ENCODE peak calls at places on chromosomes 5 and 9, in six cellular contexts. O is H9, Q is neuronal stem cell, D is trophoblast cell, J is mesenchymal stem cell, A is H1. Z is an unnamed sample.

GRCh38 chr9:33170464-33171156 is 3.5 kb upstream of the B4GALT1 start:
- DNase-seq in O (peak), A (no peak), D (no peak), J (no peak), Q (no peak), Z (no peak)

GRCh38 chr5:6586647-6587042 is 46.2 kb downstream of the NSUN2 start:
- DNase-seq in Q (no peak), D (no peak), A (no peak), O (no peak), J (no peak), Z (no peak)

GRCh38 chr5:2710910-2711309 is 40.6 kb downstream of the IRX2 start:
- DNase-seq in A (no peak), O (no peak), J (no peak), D (no peak), Q (no peak), Z (no peak)

GRCh38 chr9:122642226-122642625 is 15.2 kb downstream of the OR1B1 start:
- DNase-seq in A (no peak), D (no peak), O (no peak), Q (no peak), J (no peak), Z (no peak)

GRCh38 chr5:138927979-138928378 is 52.8 kb upstream of the LRRTM2 start:
- DNase-seq in Q (no peak), D (no peak), J (no peak), A (no peak), O (no peak), Z (peak)

GRCh38 chr9:104779334-104779733 is 15.4 kb downstream of the NIPSNAP3B start:
- DNase-seq in Q (no peak), D (no peak), J (no peak), A (no peak), O (no peak), Z (no peak)

GRCh38 chr9:97938081-97938644 is at the start of gene HEMGN:
- DNase-seq in J (no peak), A (no peak), D (no peak), O (no peak), Q (no peak), Z (no peak)

GRCh38 chr5:129460951-129461815 is 1.1 kb downstream of the ADAMTS19 start:
- DNase-seq in J (peak), A (peak), Q (peak), O (peak), D (peak), Z (no peak)

GRCh38 chr5:39411051-39411450 is 13.7 kb downstream of the DAB2 start:
- DNase-seq in A (no peak), D (no peak), Q (no peak), J (peak), O (no peak), Z (peak)

GRCh38 chr5:78819166-78819565 is 165.9 kb downstream of the ARSB start:
- DNase-seq in Q (no peak), O (no peak), J (no peak), D (no peak), A (no peak), Z (no peak)

GRCh38 chr5:6449465-6450158 is 953 bp downstream of the UBE2QL1 start:
- DNase-seq in J (no peak), A (no peak), D (no peak), Q (no peak), O (no peak), Z (no peak)

GRCh38 chr9:120324996-120325642 is 254.8 kb downstream of the CDK5RAP2 start:
- DNase-seq in Q (no peak), D (no peak), J (peak), O (peak), A (peak), Z (no peak)

GRCh38 chr9:86721843-86722705 is 225.2 kb downstream of the GAS1 start:
- DNase-seq in Q (no peak), D (peak), A (no peak), J (peak), O (no peak), Z (peak)

GRCh38 chr9:134818000-134818568 is 62.5 kb upstream of the FCN2 start:
- DNase-seq in O (no peak), J (no peak), Q (no peak), A (no peak), D (no peak), Z (no peak)

GRCh38 chr5:177432905-177433657 is 6.6 kb downstream of the GRK6 start:
- DNase-seq in J (no peak), Q (no peak), O (no peak), D (no peak), A (no peak), Z (no peak)

GRCh38 chr5:22372376-22372775 is 480.8 kb downstream of the CDH12 start:
- DNase-seq in Q (no peak), O (no peak), A (no peak), D (no peak), J (peak), Z (peak)

GRCh38 chr5:9776525-9776924 is 146.4 kb upstream of the TAS2R1 start:
- DNase-seq in O (no peak), J (peak), D (no peak), Q (no peak), A (no peak), Z (peak)

GRCh38 chr5:9771079-9771478 is 140.9 kb upstream of the TAS2R1 start:
- DNase-seq in J (no peak), A (no peak), O (no peak), Q (no peak), D (no peak), Z (no peak)

GRCh38 chr5:9780501-9780900 is 150.3 kb upstream of the TAS2R1 start:
- DNase-seq in J (no peak), Q (no peak), A (no peak), D (no peak), O (no peak), Z (no peak)

GRCh38 chr5:9774472-9775079 is 144.4 kb upstream of the TAS2R1 start:
- DNase-seq in O (no peak), A (no peak), D (peak), J (peak), Q (no peak), Z (peak)

GRCh38 chr5:9775339-9775738 is 145.2 kb upstream of the TAS2R1 start:
- DNase-seq in J (no peak), D (no peak), O (no peak), A (no peak), Q (no peak), Z (peak)
- H3K18ac ChIP-seq in J (peak), D (peak), O (no peak), A (no peak), Q (no peak), Z (peak)

GRCh38 chr5:88283690-88284089 is 15.0 kb upstream of the TMEM161B start:
- DNase-seq in D (no peak), Q (no peak), A (no peak), O (no peak), J (no peak), Z (no peak)
- H2BK5ac ChIP-seq in D (no peak), Q (no peak), A (no peak), O (no peak), J (no peak), Z (no peak)

GRCh38 chr5:66467564-66467963 is 128.6 kb upstream of the MAST4 start:
- DNase-seq in Q (no peak), A (no peak), O (no peak), J (no peak), D (no peak), Z (no peak)

GRCh38 chr5:66472010-66472409 is 124.2 kb upstream of the MAST4 start:
- DNase-seq in D (no peak), J (no peak), Q (no peak), O (no peak), A (no peak), Z (no peak)

DNA sequence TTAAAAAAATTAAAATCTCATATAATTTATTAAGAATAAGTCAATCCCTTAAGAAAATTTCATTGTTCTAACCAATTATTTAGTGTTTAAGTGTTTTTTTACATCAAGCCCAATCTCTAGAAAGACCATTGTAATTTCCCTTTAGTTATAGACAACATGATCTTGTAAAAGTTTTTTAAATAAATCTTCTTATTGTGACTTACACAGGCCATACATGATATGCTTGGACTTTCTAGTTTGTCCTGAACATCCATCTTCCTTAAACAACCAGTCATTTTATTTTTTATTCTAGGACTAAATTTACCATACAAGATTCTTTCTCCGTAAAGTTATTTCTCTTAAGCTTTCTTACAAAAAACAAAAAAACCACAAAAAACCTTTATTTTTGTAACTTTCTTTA is 126.5 kb upstream of the MAST4 start:
- DNase-seq in D (no peak), O (no peak), Q (no peak), A (no peak), J (no peak), Z (no peak)
- H4K91ac ChIP-seq in D (no peak), O (no peak), Q (no peak), A (no peak), J (no peak), Z (no peak)

GRCh38 chr5:17492770-17493169 is 5.3 kb upstream of the TAF11L2 start:
- DNase-seq in J (no peak), O (no peak), Q (no peak), A (no peak), D (no peak), Z (no peak)
- H3K18ac ChIP-seq in J (no peak), O (no peak), Q (no peak), A (no peak), D (no peak), Z (no peak)

GRCh38 chr5:174733836-174734235 is 9.5 kb downstream of the MSX2 start:
- DNase-seq in A (no peak), O (no peak), J (no peak), D (no peak), Q (no peak), Z (no peak)

GRCh38 chr5:174735498-174736350 is 11.3 kb downstream of the MSX2 start:
- DNase-seq in Q (no peak), J (no peak), A (peak), O (peak), D (peak), Z (no peak)

GRCh38 chr5:174732040-174733020 is 7.9 kb downstream of the MSX2 start:
- DNase-seq in J (no peak), A (peak), O (peak), D (no peak), Q (no peak), Z (no peak)

GRCh38 chr5:174734571-174735497 is 10.5 kb downstream of the MSX2 start:
- DNase-seq in O (no peak), D (no peak), J (no peak), A (peak), Q (no peak), Z (no peak)

GRCh38 chr5:174733091-174733690 is 8.8 kb downstream of the MSX2 start:
- DNase-seq in A (peak), Q (no peak), J (no peak), D (no peak), O (peak), Z (no peak)
- H2BK5ac ChIP-seq in A (no peak), Q (no peak), J (no peak), D (peak), O (no peak), Z (no peak)

DNA sequence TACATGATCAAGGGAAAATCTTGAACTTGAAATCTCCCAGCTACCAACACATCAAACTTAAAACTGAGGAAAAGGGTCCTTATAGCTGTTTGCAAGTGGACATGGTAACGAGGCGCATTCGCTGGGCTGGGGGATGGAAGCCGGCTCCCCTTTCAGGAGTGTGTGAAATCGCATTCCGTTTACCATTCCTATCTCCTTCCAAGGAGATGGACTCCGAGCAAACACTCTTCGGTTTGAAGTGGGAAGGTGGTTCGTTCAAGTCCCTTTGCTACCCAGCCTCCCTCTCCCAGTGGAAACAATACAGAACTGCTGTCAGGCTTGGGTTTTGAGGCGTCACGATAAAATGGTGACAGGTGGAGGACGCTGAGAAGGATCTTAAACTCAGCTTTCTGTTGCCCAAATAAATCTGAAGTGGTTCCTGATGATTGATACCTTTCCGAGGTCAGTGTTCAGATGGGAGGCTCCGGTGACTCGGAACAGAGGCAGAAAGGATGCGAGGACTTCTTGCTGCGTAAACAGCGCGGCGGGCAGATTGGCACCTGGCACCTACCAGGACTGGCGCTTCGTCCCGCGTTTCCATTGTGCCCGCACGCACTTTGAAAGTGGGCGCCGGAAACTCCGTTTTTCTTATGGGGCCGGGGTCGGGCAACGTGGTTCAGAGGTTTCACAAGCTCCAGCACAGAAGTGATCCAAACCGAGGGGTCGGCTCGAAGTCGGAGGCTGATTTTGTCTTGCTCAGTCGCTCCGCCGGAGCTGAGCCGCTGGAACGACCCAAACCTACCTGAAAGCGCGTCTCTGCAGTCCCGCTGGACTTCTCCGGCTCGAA is 7.0 kb downstream of the MSX2 start:
- DNase-seq in J (no peak), A (no peak), D (no peak), Q (no peak), O (no peak), Z (no peak)
- H4K91ac ChIP-seq in J (no peak), A (no peak), D (peak), Q (no peak), O (no peak), Z (no peak)

DNA sequence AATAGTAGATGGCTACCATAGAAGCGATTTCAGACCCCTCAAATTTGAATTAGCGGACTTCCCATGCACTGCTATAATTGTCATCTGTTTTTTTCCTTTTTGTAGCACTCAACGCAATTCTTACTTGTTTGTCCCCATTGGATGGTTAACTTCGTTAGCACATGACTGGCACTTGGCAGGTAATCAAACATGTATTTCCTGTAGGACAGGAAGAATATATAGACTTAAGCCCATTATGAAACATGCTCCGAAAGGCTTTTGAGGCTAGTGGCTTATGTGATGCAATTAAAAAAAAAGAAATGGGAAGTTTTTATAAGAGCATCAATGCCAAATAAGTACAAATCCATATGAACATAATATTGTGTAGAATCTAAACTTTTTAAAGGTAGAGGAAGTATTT is 301.2 kb downstream of the PSAT1 start:
- DNase-seq in J (no peak), D (no peak), O (no peak), A (no peak), Q (no peak), Z (no peak)
- H3K18ac ChIP-seq in J (no peak), D (no peak), O (no peak), A (no peak), Q (no peak), Z (no peak)

GRCh38 chr5:108523360-108523759 is 141.5 kb upstream of the FBXL17 start:
- DNase-seq in Q (no peak), J (no peak), A (no peak), D (no peak), O (no peak), Z (no peak)

GRCh38 chr5:108521841-108522506 is 140.1 kb upstream of the FBXL17 start:
- DNase-seq in A (no peak), Q (peak), J (peak), O (no peak), D (peak), Z (peak)

GRCh38 chr5:108516771-108517170 is 134.9 kb upstream of the FBXL17 start:
- DNase-seq in Q (no peak), O (no peak), D (no peak), A (no peak), J (no peak), Z (no peak)

GRCh38 chr5:108524564-108524963 is 142.7 kb upstream of the FBXL17 start:
- DNase-seq in J (no peak), A (no peak), Q (no peak), O (no peak), D (no peak), Z (no peak)

GRCh38 chr5:108521011-108521700 is 139.3 kb upstream of the FBXL17 start:
- DNase-seq in O (no peak), D (no peak), J (peak), A (no peak), Q (no peak), Z (no peak)
- H2BK5ac ChIP-seq in O (no peak), D (no peak), J (no peak), A (no peak), Q (no peak), Z (no peak)

DNA sequence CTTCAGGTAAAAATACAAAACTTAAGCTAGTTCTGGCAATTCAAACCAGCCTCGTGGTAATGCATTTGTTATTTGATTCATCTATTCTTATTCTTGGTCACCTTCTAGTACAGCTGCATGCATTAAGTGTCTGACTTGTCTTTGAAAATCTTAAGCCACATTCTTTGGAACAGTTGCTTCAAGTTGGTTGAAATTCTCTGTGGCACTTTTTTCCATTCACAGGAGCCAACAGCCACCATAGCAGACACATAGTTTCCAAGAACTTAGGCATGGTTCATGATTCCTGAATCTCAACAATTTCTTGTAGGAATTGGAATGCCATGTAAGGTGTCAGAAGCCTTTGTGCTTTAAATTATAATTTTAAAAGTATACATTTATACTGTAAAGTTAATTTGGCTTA is 47.4 kb upstream of the MEF2C start:
- DNase-seq in D (peak), O (no peak), A (no peak), J (no peak), Q (no peak), Z (no peak)
- H4K91ac ChIP-seq in D (no peak), O (no peak), A (no peak), J (no peak), Q (no peak), Z (no peak)

DNA sequence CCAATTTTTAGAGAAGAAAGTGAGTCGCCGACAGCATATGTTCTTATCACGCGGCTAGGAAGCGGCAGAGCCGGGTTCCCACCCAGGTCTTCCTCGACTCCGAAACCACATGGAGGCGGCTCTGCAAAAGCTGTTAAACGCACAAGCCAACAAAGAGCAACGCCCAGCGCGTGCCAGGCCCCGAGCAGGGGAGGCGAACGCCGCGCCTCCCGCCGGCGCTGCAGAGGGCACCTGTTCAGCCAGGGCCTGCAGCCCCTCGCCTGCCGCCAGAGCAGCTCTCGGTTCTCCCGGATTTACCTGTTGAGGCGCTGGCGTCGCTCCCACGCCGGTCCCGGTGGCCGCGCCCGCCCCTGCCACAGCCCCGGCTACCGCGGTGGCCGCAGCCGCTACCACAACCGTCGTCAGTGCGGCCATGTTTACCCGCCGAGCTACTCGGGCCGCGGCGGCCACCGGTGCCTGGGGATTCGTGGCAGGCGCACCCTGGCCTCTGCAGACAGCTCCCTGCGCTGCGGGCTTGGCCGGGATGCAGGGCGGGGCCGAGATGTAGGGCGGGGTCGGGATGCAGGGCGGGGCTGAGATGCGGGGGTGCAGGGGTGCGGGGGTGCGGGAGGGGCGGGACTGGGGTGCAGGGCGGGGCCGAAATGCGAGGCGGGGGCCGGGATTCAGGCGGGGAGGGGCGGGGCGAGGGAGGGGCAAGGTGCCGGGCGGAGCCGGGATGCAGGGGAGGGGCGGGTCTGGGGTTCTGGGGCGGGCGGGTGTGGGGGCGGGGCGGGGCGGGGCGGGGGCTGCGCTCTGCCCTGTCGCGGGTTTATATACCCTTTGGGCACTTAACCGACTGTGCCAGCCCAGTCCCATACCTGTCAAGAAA is at the start of gene CCDC112:
- DNase-seq in A (peak), Q (peak), D (peak), J (peak), O (peak), Z (peak)
- H3K18ac ChIP-seq in A (peak), Q (peak), D (no peak), J (peak), O (peak), Z (no peak)

Z was measured in IMR-90.